ENCODE peak calls at places on chromosome 11, in six cellular contexts. W is EL, J is sciatic nerve, B is cerebellum, H is hepatocyte, O is T-helper 9 cell. Q is an unnamed sample.
A peak's percentile ranks its signal among the peaks of the same experiment; 100 is the strongest.

GRCh38 chr11:1197886-1198765 is 24.7 kb upstream of the MUC5B start:
- DNase-seq in W (no peak), J (peak; percentile 51), B (no peak), H (no peak), O (no peak), Q (no peak)

GRCh38 chr11:47756208-47756607 is 10.9 kb downstream of the FNBP4 start:
- DNase-seq in W (no peak), J (no peak), B (no peak), H (no peak), O (no peak), Q (no peak)

GRCh38 chr11:20031155-20032001 is 128.9 kb downstream of the DBX1 start:
- DNase-seq in W (peak; percentile 87), J (no peak), B (no peak), H (peak; percentile 37), O (no peak), Q (no peak)

GRCh38 chr11:87463486-87464102 is 425.9 kb downstream of the TMEM135 start:
- DNase-seq in W (peak; percentile 50), J (no peak), B (no peak), H (peak; percentile 47), O (no peak), Q (no peak)

GRCh38 chr11:57251491-57252104 is 14.5 kb upstream of the APLNR start:
- DNase-seq in W (no peak), J (no peak), B (no peak), H (peak; percentile 31), O (no peak), Q (no peak)

GRCh38 chr11:75301131-75301530 is 50.3 kb downstream of the ARRB1 start:
- DNase-seq in W (no peak), J (no peak), B (peak; percentile 54), H (no peak), O (no peak), Q (no peak)

GRCh38 chr11:117194267-117194666 is 4.9 kb upstream of the TAGLN start:
- DNase-seq in W (no peak), J (no peak), B (no peak), H (no peak), O (no peak), Q (no peak)

GRCh38 chr11:126331286-126331685 is 24.2 kb upstream of the ST3GAL4 start:
- DNase-seq in W (no peak), J (no peak), B (no peak), H (no peak), O (no peak), Q (no peak)

GRCh38 chr11:43376065-43376464 is 17.3 kb downstream of the TTC17 start:
- DNase-seq in W (no peak), J (no peak), B (no peak), H (no peak), O (no peak), Q (no peak)

GRCh38 chr11:73384871-73385692 is 8.9 kb downstream of the RELT start:
- DNase-seq in W (peak; percentile 18), J (peak; percentile 81), B (no peak), H (no peak), O (no peak), Q (no peak)

GRCh38 chr11:121591405-121592033 is 138.8 kb upstream of the SORL1-AS1 start:
- DNase-seq in W (peak; percentile 77), J (peak; percentile 74), B (peak; percentile 79), H (peak; percentile 88), O (peak; percentile 54), Q (peak; percentile 80)

GRCh38 chr11:72239296-72239848 is 4.6 kb downstream of the PHOX2A start:
- DNase-seq in W (peak; percentile 78), J (no peak), B (no peak), H (peak; percentile 64), O (no peak), Q (no peak)